ENCODE peak calls at places on chromosomes 12 and 14, in seven cellular contexts. P, N, A, T, L, M and Q are unnamed samples.

GRCh38 chr12:126831115-126831514 is 1435.9 kb upstream of the TMEM132C start:
- DNase-seq in L (no peak), M (no peak), T (no peak), P (no peak), N (no peak), A (no peak), Q (no peak)

GRCh38 chr12:100464529-100464928 is 9.1 kb upstream of the NR1H4 start:
- DNase-seq in T (no peak), P (no peak), N (no peak), L (no peak), A (no peak), M (no peak), Q (no peak)

GRCh38 chr12:56751712-56752598 is at the start of gene PRIM1:
- DNase-seq in M (peak), T (peak), L (peak), A (peak), N (peak), P (peak), Q (peak)

GRCh38 chr14:67360469-67361206 is 510 bp downstream of the EIF2S1 start:
- DNase-seq in N (no peak), L (no peak), M (no peak), P (no peak), T (no peak), A (no peak), Q (no peak)

GRCh38 chr12:69647178-69647577 is 36.5 kb upstream of the LRRC10 start:
- DNase-seq in P (no peak), N (no peak), T (no peak), M (no peak), L (no peak), A (no peak), Q (no peak)

GRCh38 chr12:124740691-124741137 is 123.0 kb downstream of the SCARB1 start:
- DNase-seq in L (peak), T (peak), M (peak), P (no peak), A (peak), N (peak), Q (no peak)

GRCh38 chr12:77031745-77032144 is 33.6 kb downstream of the E2F7 start:
- DNase-seq in N (peak), M (no peak), P (no peak), A (no peak), L (no peak), T (no peak), Q (peak)

GRCh38 chr12:68368332-68368731 is 36.2 kb upstream of the MDM1 start:
- DNase-seq in P (no peak), N (peak), T (no peak), L (no peak), A (no peak), M (no peak), Q (peak)

GRCh38 chr12:104567832-104568490 is 111.2 kb downstream of the CHST11 start:
- DNase-seq in L (no peak), P (no peak), M (no peak), T (no peak), A (no peak), N (no peak), Q (no peak)

GRCh38 chr12:46227616-46228015 is 41.2 kb downstream of the SLC38A1 start:
- DNase-seq in T (no peak), N (no peak), A (no peak), P (no peak), M (no peak), L (no peak), Q (peak)

GRCh38 chr12:9798008-9798619 is 29.2 kb upstream of the KLRF1 start:
- DNase-seq in A (no peak), N (peak), L (no peak), P (no peak), T (peak), M (peak), Q (peak)

GRCh38 chr12:30796508-30796780 is 41.7 kb upstream of the CAPRIN2 start:
- DNase-seq in P (no peak), T (peak), L (peak), N (peak), A (peak), M (peak), Q (peak)

GRCh38 chr14:94767321-94767878 is 2.5 kb downstream of the GSC start:
- DNase-seq in N (no peak), A (no peak), M (no peak), P (no peak), L (no peak), T (no peak), Q (no peak)

GRCh38 chr12:68915055-68915454 is 17.9 kb downstream of the CPM start:
- DNase-seq in P (no peak), M (no peak), N (peak), L (no peak), T (no peak), A (no peak), Q (peak)

GRCh38 chr14:71290960-71291466 is 383.8 kb downstream of the PCNX1 start:
- DNase-seq in P (no peak), T (peak), L (no peak), A (no peak), M (peak), N (peak), Q (peak)

GRCh38 chr12:63985945-63986344 is 141.4 kb downstream of the SRGAP1 start:
- DNase-seq in P (no peak), N (no peak), A (no peak), T (no peak), L (no peak), M (no peak), Q (no peak)

GRCh38 chr12:104578453-104578852 is 121.7 kb downstream of the CHST11 start:
- DNase-seq in P (no peak), M (no peak), N (peak), L (no peak), T (no peak), A (no peak), Q (peak)

GRCh38 chr12:52389313-52390207 is 4.1 kb upstream of the KRT84 start:
- DNase-seq in P (no peak), N (peak), M (no peak), T (peak), L (no peak), A (peak), Q (peak)

GRCh38 chr12:113030875-113031525 is 25.5 kb upstream of the DTX1 start:
- DNase-seq in A (no peak), T (peak), N (peak), M (no peak), L (no peak), P (no peak), Q (peak)

GRCh38 chr12:113292091-113292490 is 42.8 kb downstream of the SLC8B1 start:
- DNase-seq in T (no peak), A (no peak), M (no peak), P (no peak), L (no peak), N (peak), Q (peak)

GRCh38 chr12:89959188-89959587 is 250.6 kb upstream of the ATP2B1 start:
- DNase-seq in A (no peak), P (no peak), L (no peak), N (no peak), M (no peak), T (no peak), Q (peak)

DNA sequence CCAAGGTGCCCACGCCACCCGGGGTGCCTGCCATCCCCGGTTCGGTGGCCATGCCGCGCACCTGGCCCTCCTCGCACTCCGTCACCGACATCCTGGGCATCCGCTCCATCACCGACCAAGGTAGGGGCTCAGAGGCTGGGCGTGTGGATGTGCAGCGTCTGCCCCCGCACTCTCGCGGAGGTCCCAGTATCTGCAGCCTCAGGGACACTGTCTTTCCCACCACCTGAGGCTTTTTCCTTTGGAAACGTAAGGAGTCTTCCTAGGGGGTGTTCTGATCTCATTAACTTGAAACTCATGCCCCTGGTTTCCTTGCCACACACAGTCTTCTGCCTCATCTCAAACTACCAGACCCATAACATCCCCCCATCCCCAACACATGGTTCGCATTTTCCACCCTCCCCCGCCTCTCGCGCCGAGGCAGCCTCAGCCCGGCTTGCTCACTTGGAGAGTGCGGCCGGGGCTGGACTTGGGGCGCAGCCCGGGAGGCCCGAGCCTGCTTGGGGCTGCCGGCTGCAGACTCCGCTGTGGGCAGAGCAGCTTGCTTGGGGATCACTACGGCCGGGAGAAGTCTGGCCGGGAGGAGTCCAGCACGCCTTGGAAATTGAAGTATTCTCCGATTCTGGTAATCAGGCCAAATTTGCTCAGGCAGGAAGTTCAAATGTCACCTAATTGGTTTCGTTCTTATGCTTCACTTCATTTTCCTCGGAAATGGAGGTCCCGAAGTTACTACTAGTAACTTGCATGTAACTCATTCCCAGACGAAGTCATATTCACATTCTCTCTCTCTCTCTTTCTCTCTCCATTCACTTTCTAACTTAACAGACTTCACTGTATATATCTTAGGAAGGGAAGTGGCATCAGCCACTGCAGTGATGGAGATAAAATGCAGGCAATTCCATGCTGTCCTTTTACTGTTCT is 2.0 kb downstream of the PAX9 start:
- DNase-seq in T (no peak), N (peak), L (no peak), A (no peak), M (no peak), P (no peak), Q (peak)
- H3K4me3 ChIP-seq in T (no peak), N (no peak), L (peak), A (peak), M (peak), P (peak), Q (peak)

GRCh38 chr14:69473271-69473670 is 11.3 kb upstream of the PLEKHD1 start:
- DNase-seq in N (no peak), T (no peak), P (no peak), M (no peak), L (no peak), A (no peak), Q (no peak)

GRCh38 chr14:69479696-69480095 is 4.8 kb upstream of the PLEKHD1 start:
- DNase-seq in P (no peak), M (no peak), T (no peak), N (no peak), A (no peak), L (no peak), Q (no peak)

GRCh38 chr14:69471916-69472315 is 12.6 kb upstream of the PLEKHD1 start:
- DNase-seq in T (peak), M (no peak), A (no peak), L (no peak), P (no peak), N (no peak), Q (no peak)

GRCh38 chr14:69471436-69471835 is 13.1 kb upstream of the PLEKHD1 start:
- DNase-seq in A (no peak), L (no peak), N (no peak), T (no peak), M (no peak), P (no peak), Q (no peak)

DNA sequence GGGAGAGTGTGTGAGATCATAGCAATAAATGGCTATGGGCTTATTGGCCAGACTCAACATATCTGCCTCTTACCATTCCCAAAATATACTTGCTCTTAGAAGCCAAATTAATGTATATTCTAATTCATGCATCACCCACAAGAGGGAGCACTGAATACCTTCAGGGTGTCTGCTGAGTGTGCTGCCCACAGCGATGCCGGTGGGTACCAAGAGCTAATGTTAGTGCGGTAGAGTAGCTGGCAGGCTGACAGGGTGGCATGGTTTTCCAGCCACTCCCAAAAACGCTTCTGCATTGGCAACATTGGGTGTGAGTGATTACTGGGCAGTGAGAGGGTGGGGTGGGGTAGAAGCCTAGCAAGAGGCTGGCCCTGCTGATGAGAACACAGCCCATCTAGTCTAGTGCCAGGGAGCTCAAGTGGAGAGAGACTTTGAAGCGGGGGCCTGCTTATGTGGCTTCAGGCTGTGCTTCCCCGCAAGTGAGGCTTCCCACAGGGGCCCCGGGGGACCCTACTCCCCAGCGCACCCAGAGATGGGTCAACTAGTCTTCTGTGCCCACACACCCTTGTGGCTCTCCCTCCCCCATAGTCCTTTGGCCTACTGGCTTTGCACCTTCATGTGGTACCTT is 9.2 kb upstream of the PLEKHD1 start:
- DNase-seq in N (peak), L (no peak), A (no peak), P (no peak), T (peak), M (no peak), Q (no peak)
- TF ChIP-seq CTCF in N (peak), L (no peak), A (no peak), P (peak), T (peak), M (peak), Q (peak)

GRCh38 chr12:91774471-91774921 is 371.1 kb downstream of the BTG1 start:
- DNase-seq in A (no peak), P (no peak), M (no peak), N (peak), T (peak), L (no peak), Q (peak)

GRCh38 chr12:91778091-91778819 is 367.4 kb downstream of the BTG1 start:
- DNase-seq in N (peak), P (no peak), L (no peak), M (no peak), A (no peak), T (peak), Q (peak)

GRCh38 chr12:91777268-91777997 is 368.2 kb downstream of the BTG1 start:
- DNase-seq in A (no peak), P (no peak), M (no peak), L (no peak), N (peak), T (peak), Q (no peak)

GRCh38 chr12:91781114-91781513 is 364.5 kb downstream of the BTG1 start:
- DNase-seq in A (no peak), P (no peak), M (no peak), T (peak), L (no peak), N (peak), Q (peak)

DNA sequence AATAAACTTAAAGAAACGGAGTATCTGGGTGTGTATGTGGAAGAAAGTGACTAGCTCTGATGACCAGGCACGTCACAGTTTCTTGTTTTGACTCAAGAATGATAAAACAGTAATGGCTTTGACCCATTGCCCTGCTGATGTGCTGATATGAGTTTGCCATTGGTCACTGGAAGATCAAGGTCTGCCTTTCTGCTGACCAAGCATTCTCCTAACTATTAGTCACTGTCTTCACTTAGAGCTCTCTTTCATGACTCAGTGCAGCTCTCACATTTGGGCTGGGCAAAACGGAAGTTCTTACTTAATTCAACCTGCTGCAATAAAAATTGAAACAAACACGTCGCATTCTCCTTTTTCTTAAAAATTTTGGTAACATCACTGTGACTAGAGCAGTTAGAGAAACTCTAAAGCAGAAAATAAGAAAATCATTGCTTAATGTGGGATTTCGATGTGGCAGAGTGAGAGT is 366.7 kb downstream of the BTG1 start:
- DNase-seq in N (peak), P (no peak), M (peak), L (no peak), T (peak), A (peak), Q (peak)
- H3K4me3 ChIP-seq in N (no peak), P (no peak), M (no peak), L (no peak), T (no peak), A (no peak), Q (no peak)

GRCh38 chr14:102086972-102087761 is at the start of gene HSP90AA1:
- DNase-seq in P (peak), T (peak), N (peak), M (peak), A (peak), L (peak), Q (peak)
- TF ChIP-seq CTCF in P (peak), T (peak), N (no peak), M (peak), A (no peak), L (no peak), Q (peak)

GRCh38 chr14:28759056-28759657 is 7.4 kb upstream of the FOXG1 start:
- DNase-seq in N (no peak), T (no peak), M (no peak), P (no peak), A (no peak), L (no peak), Q (no peak)

GRCh38 chr14:28757790-28758189 is 8.8 kb upstream of the FOXG1 start:
- DNase-seq in N (no peak), A (no peak), L (no peak), M (no peak), P (no peak), T (no peak), Q (no peak)

GRCh38 chr14:28756896-28757570 is 9.6 kb upstream of the FOXG1 start:
- DNase-seq in M (no peak), A (no peak), N (peak), L (no peak), P (no peak), T (peak), Q (peak)

GRCh38 chr14:28759658-28760313 is 6.8 kb upstream of the FOXG1 start:
- DNase-seq in M (no peak), A (no peak), N (no peak), P (no peak), T (no peak), L (no peak), Q (no peak)

GRCh38 chr14:28758253-28758915 is 8.2 kb upstream of the FOXG1 start:
- DNase-seq in T (no peak), N (no peak), A (no peak), L (no peak), M (no peak), P (no peak), Q (no peak)
- H3K4me3 ChIP-seq in T (no peak), N (no peak), A (no peak), L (no peak), M (no peak), P (no peak), Q (no peak)